ENCODE peak calls at places on chromosomes 16 and 17, in four cellular contexts. V, G, K and A are unnamed samples.

GRCh38 chr16:48535831-48536599 is 74.0 kb downstream of the N4BP1 start:
- DNase-seq in G (peak; percentile 21), K (no peak), V (no peak), A (peak; percentile 72)

GRCh38 chr17:8420041-8420934 is 15.4 kb upstream of the NDEL1 start:
- DNase-seq in K (peak; percentile 96), G (peak; percentile 97), V (no peak), A (no peak)

GRCh38 chr17:66764559-66764958 is 70.4 kb upstream of the CACNG5 start:
- DNase-seq in G (no peak), V (no peak), K (no peak), A (no peak)

GRCh38 chr16:81318711-81319110 is 3.9 kb downstream of the GAN start:
- DNase-seq in G (no peak), K (peak; percentile 14), V (no peak), A (no peak)

GRCh38 chr17:78127240-78127887 is 1.2 kb downstream of the TMC6 start:
- DNase-seq in K (peak; percentile 86), G (peak; percentile 93), V (no peak), A (no peak)

GRCh38 chr17:8444506-8444905 is 8.8 kb downstream of the NDEL1 start:
- DNase-seq in V (no peak), G (no peak), K (peak; percentile 30), A (no peak)

GRCh38 chr17:4599505-4600281 is 15.4 kb downstream of the SMTNL2 start:
- DNase-seq in K (peak; percentile 44), G (peak; percentile 47), V (peak; percentile 71), A (no peak)

GRCh38 chr17:69638516-69638915 is 224.0 kb downstream of the MAP2K6 start:
- DNase-seq in V (no peak), G (no peak), K (no peak), A (no peak)

GRCh38 chr16:47359478-47359877 is 101.4 kb downstream of the ITFG1 start:
- DNase-seq in V (no peak), K (peak; percentile 8), G (no peak), A (no peak)

GRCh38 chr16:67254809-67255552 is 6.2 kb downstream of the SLC9A5 start:
- DNase-seq in V (no peak), K (peak; percentile 71), G (no peak), A (no peak)

GRCh38 chr16:67249762-67250327 is 1.1 kb downstream of the SLC9A5 start:
- DNase-seq in V (no peak), K (no peak), G (no peak), A (no peak)

GRCh38 chr16:67249178-67249759 is 490 bp downstream of the SLC9A5 start:
- DNase-seq in G (no peak), K (peak; percentile 45), V (peak; percentile 43), A (no peak)

GRCh38 chr16:67255553-67256030 is 6.8 kb downstream of the SLC9A5 start:
- DNase-seq in K (no peak), G (no peak), V (no peak), A (no peak)

GRCh38 chr16:67252806-67253497 is 4.2 kb downstream of the SLC9A5 start:
- DNase-seq in K (no peak), G (no peak), V (no peak), A (no peak)
- TF ChIP-seq ETV6 in K (no peak), G (no peak), V (no peak), A (no peak)

DNA sequence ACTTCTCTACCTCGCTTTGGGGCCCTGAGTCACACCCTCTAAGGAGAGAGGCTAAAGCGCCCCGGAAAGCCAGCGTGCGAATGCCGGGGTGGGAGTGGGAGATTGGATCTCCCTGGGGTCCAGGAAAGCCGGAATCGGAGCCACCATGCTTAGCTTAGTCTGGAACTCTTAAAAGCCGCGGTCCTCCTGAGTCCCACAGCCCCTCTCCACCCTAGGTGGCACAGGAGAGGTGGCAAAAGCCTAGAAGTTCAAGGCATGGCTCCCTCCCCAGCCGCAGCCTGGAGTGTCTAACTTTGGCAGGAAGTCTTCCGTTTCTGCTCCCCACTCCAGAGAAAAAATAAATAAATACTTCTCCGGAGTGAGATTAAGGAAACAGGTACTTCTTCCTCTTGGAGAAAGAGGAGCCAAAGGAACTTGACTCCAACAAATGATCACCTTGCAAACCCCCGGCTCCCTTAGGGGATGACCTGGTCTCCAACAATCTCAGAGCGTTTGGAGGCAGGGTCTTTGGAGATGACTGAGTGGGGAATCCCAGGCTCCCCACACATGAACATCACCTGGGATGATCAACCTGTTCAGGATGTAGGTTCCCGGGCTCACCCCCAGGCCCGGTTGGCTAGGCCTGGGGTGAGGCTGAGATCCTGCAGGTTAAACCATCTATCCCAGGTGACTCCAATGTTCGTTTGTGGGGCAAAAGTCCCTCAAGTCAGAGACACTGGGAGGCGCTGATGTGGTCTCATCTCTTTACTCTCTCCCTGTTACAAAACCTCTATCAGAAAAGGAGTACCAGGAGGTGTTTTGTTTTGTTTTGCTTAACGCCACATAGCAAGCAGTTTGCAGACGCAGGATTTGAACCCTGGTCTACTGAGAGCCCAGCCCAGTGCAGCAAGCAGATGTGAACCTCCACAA is 2.9 kb downstream of the CIITA start:
- DNase-seq in K (no peak), V (no peak), G (no peak), A (no peak)
- TF ChIP-seq ETV6 in K (no peak), V (no peak), G (no peak), A (no peak)

DNA sequence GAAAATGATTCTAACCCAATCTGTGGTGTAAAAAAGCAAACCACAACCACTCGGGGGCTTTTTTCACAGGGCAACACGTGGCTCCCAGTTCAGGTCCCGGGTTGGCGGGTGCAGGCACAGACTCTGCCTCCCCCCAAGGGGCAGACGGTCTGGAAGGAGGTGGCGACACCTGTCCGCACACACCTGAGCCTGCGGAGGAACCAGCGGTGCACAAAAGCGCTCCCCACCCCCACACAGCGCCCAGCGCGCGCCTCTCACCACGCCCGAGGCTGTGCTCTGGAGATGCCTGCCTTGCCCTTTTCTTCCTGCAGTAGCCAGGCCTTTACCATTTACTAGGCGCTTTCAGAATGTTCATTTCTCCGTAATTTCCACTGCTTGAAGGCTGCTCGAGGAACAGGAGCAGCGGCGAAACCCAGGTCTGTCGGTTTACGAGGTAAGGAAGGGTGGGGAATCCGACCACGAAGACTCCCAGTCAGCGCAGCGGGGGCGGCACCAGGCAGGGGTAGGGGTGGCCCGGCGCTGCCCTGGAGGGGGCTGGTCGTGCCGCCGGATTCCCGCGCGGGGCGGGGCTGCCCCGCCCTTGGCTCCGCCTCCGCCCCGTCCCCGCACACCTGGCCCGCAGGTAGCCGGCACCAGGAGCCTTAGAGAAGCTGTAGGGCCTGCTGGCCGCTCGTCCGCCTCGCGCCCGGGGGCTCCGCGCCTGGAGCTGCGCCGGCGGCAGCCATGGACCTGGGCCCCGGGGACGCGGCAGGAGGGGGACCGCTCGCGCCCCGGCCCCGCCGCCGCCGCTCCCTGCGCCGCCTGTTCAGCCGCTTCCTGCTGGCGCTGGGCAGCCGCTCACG is at the start of gene USP43:
- DNase-seq in V (peak; percentile 74), K (peak; percentile 3), G (peak; percentile 6), A (no peak)
- TF ChIP-seq ETV6 in V (no peak), K (no peak), G (no peak), A (no peak)

DNA sequence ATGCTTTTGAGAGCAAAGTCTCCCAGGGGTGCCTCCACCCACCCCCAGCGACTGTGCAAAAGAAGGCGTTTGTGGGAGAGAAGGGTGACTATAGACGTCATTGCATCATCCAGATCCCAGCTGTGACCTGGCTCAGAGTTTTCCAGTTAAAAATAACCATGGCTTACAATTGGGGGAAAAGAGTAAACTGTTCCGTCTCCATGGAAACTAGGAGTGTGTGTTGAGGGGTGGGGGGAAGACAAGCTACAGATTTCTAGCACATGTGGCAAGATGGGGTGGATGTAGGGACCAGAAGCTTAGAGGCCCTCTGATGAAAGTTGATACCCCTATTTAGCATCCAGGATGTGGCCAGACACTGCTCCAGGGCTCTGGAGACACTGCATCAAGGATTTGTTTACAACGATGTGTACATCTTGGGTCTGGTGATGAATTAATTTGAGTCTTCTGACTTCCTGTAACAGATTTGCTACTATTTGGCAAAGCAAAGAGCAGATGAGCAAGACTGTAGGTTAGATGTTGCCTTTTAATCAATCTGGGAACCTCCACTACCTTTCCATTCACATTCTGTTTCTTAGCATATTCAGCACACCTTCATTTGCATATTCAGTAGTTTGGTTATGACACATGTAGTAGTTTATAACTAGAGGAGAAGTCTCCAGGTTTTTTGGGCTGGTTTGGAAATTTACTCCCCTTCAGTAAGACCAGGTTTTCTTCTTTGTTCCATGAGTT is 6.2 kb upstream of the DUSP14 start:
- DNase-seq in V (no peak), G (no peak), K (peak; percentile 36), A (no peak)
- TF ChIP-seq ETV6 in V (no peak), G (no peak), K (no peak), A (no peak)

GRCh38 chr16:78668393-78668792 is 568.9 kb downstream of the WWOX start:
- DNase-seq in V (no peak), G (no peak), K (no peak), A (no peak)

GRCh38 chr16:78673157-78673556 is 573.7 kb downstream of the WWOX start:
- DNase-seq in K (no peak), G (no peak), V (no peak), A (no peak)

GRCh38 chr16:78666318-78666717 is 566.9 kb downstream of the WWOX start:
- DNase-seq in K (no peak), G (no peak), V (no peak), A (no peak)

GRCh38 chr16:78667675-78668074 is 568.2 kb downstream of the WWOX start:
- DNase-seq in V (no peak), K (no peak), G (no peak), A (no peak)

DNA sequence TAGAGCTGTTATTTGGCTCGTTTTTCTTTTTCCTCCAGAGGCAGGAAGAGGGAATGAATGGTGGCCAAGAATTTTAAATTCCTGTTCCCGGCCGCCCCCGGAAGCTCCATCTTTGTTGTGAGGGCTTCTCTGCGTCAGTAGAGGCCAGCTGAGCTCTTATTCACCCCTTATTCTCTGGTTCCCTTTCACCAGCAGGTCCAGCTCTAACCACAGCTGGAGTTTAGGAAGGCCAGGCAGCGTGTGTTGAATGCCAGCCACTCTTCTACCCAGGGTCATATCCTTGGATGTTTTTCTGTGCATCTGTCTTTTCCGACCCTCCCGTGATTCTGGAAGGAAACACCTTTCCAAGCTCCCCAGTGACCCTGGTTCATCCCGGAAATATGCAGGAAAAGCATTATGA is 570.5 kb downstream of the WWOX start:
- DNase-seq in K (no peak), V (no peak), G (no peak), A (no peak)
- TF ChIP-seq ETV6 in K (no peak), V (no peak), G (no peak), A (no peak)

GRCh38 chr16:84501077-84501735 is 3.3 kb downstream of the MEAK7 start:
- DNase-seq in V (no peak), K (no peak), G (no peak), A (no peak)
- TF ChIP-seq ETV6 in V (no peak), K (no peak), G (no peak), A (no peak)

DNA sequence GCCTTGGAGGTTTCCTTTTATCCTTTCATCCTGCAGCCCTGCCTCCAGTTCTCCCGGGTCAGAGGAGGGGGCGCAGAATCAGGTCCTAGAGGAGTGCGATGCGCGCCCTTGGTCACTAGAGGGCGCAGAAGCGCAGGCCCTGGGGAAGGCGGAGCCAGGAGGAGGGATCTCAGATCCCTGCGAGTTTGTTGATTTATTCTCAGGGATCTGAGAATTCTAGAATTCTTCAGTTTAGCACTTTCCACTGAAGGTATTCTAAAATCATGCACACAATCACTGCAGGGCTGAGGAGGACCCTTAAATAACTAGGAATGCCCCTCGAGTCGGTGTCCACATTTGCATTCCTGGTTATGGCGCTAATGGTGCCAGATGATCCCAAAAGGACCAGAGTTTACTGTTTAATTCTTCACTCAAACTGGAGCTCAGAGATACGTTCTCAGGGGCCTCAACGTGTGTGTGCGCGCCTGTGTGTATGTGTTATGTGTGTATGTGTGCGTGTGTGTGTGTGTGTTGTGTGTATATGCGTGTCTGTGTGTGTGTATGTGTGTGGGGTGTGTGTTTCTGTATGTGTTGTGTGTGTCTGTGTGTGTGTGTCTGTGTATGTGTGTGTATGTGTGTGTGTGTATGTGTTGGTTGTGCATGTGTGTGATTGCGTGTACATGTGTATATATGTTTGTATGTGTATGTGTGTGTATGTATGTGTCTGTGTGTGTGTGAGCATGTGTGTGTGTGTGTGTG is 6.9 kb upstream of the ELAC2 start:
- DNase-seq in V (peak; percentile 86), K (peak; percentile 78), G (peak; percentile 55), A (no peak)
- TF ChIP-seq ETV6 in V (no peak), K (no peak), G (no peak), A (no peak)

GRCh38 chr16:88588148-88588547 is 17.9 kb downstream of the ZC3H18 start:
- DNase-seq in G (no peak), V (no peak), K (no peak), A (no peak)
- TF ChIP-seq ETV6 in G (no peak), V (no peak), K (no peak), A (no peak)